ENCODE peak calls at places on chromosomes 5 and 9, in nine cellular contexts. P is testis, R is tibial artery, Q is fibroblast of lung, B is PC-9, L is upper lobe of right lung, N is small intestine, S is transverse colon, K is brain microvascular endothelial cell. I is an unnamed sample.

GRCh38 chr9:137445930-137446431 is 4.8 kb upstream of the ENTPD8 start:
- DNase-seq in P (no peak), R (no peak), Q (no peak), B (no peak), L (no peak), N (no peak), S (no peak), K (no peak), I (no peak)

GRCh38 chr5:150159741-150160179 is 4.1 kb upstream of the PDGFRB start:
- DNase-seq in P (no peak), R (peak; percentile 88), Q (peak; percentile 61), B (no peak), L (no peak), N (no peak), S (no peak), K (peak; percentile 78), I (no peak)

GRCh38 chr9:89225587-89225986 is 47.0 kb upstream of the SHC3 start:
- DNase-seq in P (no peak), R (no peak), Q (peak; percentile 59), B (no peak), L (no peak), N (no peak), S (no peak), K (no peak), I (no peak)

GRCh38 chr5:138438724-138439536 is at the start of gene REEP2:
- DNase-seq in P (peak; percentile 54), R (peak; percentile 69), Q (peak; percentile 30), B (peak; percentile 36), L (peak; percentile 79), N (no peak), S (peak; percentile 25), K (no peak), I (peak; percentile 97)

GRCh38 chr9:112086627-112087026 is 88.5 kb downstream of the SUSD1 start:
- DNase-seq in P (no peak), R (no peak), Q (peak; percentile 44), B (no peak), L (no peak), N (no peak), S (no peak), K (no peak), I (no peak)

GRCh38 chr9:87545858-87546257 is 48.2 kb downstream of the DAPK1 start:
- DNase-seq in P (no peak), R (no peak), Q (peak; percentile 47), B (no peak), L (no peak), N (no peak), S (no peak), K (peak; percentile 67), I (no peak)

GRCh38 chr5:78526049-78526525 is 122.5 kb downstream of the LHFPL2 start:
- DNase-seq in P (no peak), R (no peak), Q (peak; percentile 63), B (no peak), L (no peak), N (no peak), S (no peak), K (peak; percentile 83), I (no peak)

GRCh38 chr5:306011-306805 is 15.3 kb upstream of the AHRR start:
- DNase-seq in P (peak; percentile 8), R (peak; percentile 44), Q (no peak), B (no peak), L (peak; percentile 46), N (no peak), S (no peak), K (no peak), I (peak; percentile 23)

GRCh38 chr9:137441289-137441934 is at the start of gene ENTPD8:
- DNase-seq in P (no peak), R (no peak), Q (no peak), B (peak; percentile 91), L (peak; percentile 83), N (peak; percentile 90), S (peak; percentile 89), K (no peak), I (peak; percentile 99)

GRCh38 chr5:123089971-123090640 is 1.1 kb downstream of the PRDM6 start:
- DNase-seq in P (no peak), R (no peak), Q (no peak), B (no peak), L (peak; percentile 74), N (no peak), S (no peak), K (no peak), I (peak; percentile 81)

GRCh38 chr9:36148652-36149051 is 12.1 kb downstream of the GLIPR2 start:
- DNase-seq in P (peak; percentile 95), R (peak; percentile 99), Q (peak; percentile 99), B (peak; percentile 88), L (peak; percentile 92), N (peak; percentile 58), S (peak; percentile 95), K (peak; percentile 99), I (no peak)

GRCh38 chr9:7246917-7247538 is 489.3 kb downstream of the KDM4C start:
- DNase-seq in P (no peak), R (no peak), Q (peak; percentile 8), B (no peak), L (no peak), N (no peak), S (no peak), K (no peak), I (no peak)

GRCh38 chr5:159051431-159052281 is 48.1 kb downstream of the EBF1 start:
- DNase-seq in P (peak; percentile 50), R (peak; percentile 84), Q (peak; percentile 36), B (no peak), L (peak; percentile 67), N (no peak), S (peak; percentile 35), K (peak; percentile 40), I (peak; percentile 73)

GRCh38 chr9:99925542-99925941 is 19.1 kb downstream of the STX17 start:
- DNase-seq in P (no peak), R (no peak), Q (no peak), B (no peak), L (no peak), N (no peak), S (no peak), K (no peak), I (no peak)

GRCh38 chr5:14036947-14037346 is 92.5 kb upstream of the DNAH5 start:
- DNase-seq in P (no peak), R (no peak), Q (no peak), B (no peak), L (no peak), N (no peak), S (no peak), K (no peak), I (no peak)

GRCh38 chr9:137160716-137161557 is 8.9 kb downstream of the LRRC26 start:
- DNase-seq in P (no peak), R (no peak), Q (no peak), B (no peak), L (no peak), N (no peak), S (no peak), K (no peak), I (no peak)

GRCh38 chr5:138459311-138459710 is 6.0 kb upstream of the EGR1 start:
- DNase-seq in P (no peak), R (no peak), Q (no peak), B (no peak), L (peak; percentile 68), N (peak; percentile 59), S (peak; percentile 69), K (no peak), I (no peak)

GRCh38 chr5:59171131-59171530 is 588.3 kb downstream of the RAB3C start:
- DNase-seq in P (no peak), R (no peak), Q (no peak), B (no peak), L (no peak), N (no peak), S (no peak), K (no peak), I (no peak)

GRCh38 chr5:41519801-41520200 is 9.4 kb upstream of the PLCXD3 start:
- DNase-seq in P (no peak), R (no peak), Q (peak; percentile 7), B (no peak), L (no peak), N (no peak), S (no peak), K (no peak), I (no peak)

GRCh38 chr5:35009657-35010056 is 38.1 kb downstream of the AGXT2 start:
- DNase-seq in P (no peak), R (no peak), Q (no peak), B (no peak), L (no peak), N (no peak), S (no peak), K (no peak), I (no peak)

GRCh38 chr5:95969646-95970358 is 8.2 kb upstream of the ELL2 start:
- DNase-seq in P (no peak), R (no peak), Q (peak; percentile 84), B (no peak), L (no peak), N (no peak), S (no peak), K (no peak), I (no peak)
- H3K4me3 ChIP-seq in P (no peak overlapping the region), R (no peak overlapping the region), Q (no peak overlapping the region), B (no peak overlapping the region), L (no peak overlapping the region), N (no peak overlapping the region), S (no peak overlapping the region), K (no peak overlapping the region), I (no peak overlapping the region)

GRCh38 chr9:132116583-132116982 is 36.9 kb upstream of the MED27 start:
- DNase-seq in P (no peak), R (no peak), Q (no peak), B (no peak), L (no peak), N (no peak), S (no peak), K (no peak), I (no peak)
- H3K27me3 ChIP-seq in P (no peaks in the 10 kb centered on the region), R (peaks cover 36% of the 10 kb centered on the region), Q (peaks cover 4% of the 10 kb centered on the region), B (peaks cover 95% of the 10 kb centered on the region), L (peaks cover 14% of the 10 kb centered on the region), N (peaks cover 2% of the 10 kb centered on the region), S (peaks cover 33% of the 10 kb centered on the region), K (peaks cover 3% of the 10 kb centered on the region), I (no peaks in the 10 kb centered on the region)

DNA sequence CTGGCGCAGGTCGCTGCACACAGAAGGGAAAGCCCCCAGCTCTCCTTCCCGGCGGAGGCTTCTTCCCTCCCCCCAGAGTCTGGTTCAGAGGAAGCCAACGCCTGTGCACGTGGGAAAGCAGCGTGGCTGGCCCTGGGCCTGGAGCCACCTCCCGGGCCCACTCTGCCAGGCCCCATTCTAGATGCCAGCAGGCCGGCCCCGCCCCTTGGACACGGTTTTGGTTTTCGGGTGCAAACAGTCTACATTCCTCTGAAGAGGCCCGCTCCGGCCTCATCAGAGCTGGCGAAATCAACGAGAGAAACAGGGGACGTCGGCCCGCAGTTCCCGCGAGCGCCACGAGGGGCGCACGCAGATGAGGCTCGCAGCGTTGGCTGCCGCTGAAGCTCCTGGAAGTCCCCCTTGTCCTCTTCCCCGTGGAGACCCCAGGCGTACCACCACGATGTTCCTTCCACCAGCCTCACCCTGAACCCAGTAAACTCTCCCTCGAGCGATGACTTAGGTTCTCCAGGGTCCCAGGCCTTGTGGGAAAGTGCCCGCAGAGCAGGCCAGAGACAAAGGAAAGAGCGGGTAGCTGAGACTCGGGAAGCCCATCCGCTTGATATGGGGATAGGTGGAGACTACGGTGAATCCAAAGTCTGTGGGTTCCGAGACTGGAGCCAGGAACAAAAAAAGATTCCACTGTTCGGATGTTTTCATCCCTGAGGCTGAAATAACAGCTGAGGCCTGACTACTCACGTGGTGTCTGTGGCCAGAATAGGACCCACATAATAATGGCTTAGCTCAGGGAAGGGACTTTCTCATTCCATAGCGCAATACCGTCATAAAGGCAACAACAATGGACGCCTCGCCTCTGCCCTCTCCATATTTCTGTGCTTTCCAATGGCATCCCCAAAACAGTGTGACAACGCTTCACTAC is 64.2 kb downstream of the KLF4 start:
- DNase-seq in P (peak; percentile 88), R (peak; percentile 96), Q (peak; percentile 69), B (peak; percentile 75), L (peak; percentile 93), N (peak; percentile 37), S (peak; percentile 68), K (peak; percentile 43), I (peak; percentile 82)
- H3K4me3 ChIP-seq in P (peak overlapping the region; percentile 20), R (peak overlapping the region; percentile 29), Q (no peak overlapping the region), B (no peak overlapping the region), L (peak overlapping the region; percentile 14), N (peak overlapping the region; percentile 24), S (peak overlapping the region; percentile 39), K (peak overlapping the region; percentile 37), I (no peak overlapping the region)

GRCh38 chr9:41229408-41230401 is 40.6 kb upstream of the ZNG1F start:
- DNase-seq in P (no peak), R (no peak), Q (peak; percentile 28), B (no peak), L (peak; percentile 64), N (no peak), S (no peak), K (no peak), I (peak; percentile 5)
- H3K27me3 ChIP-seq in P (no peaks in the 10 kb centered on the region), R (no peaks in the 10 kb centered on the region), Q (no peaks in the 10 kb centered on the region), B (no peaks in the 10 kb centered on the region), L (no peaks in the 10 kb centered on the region), N (no peaks in the 10 kb centered on the region), S (no peaks in the 10 kb centered on the region), K (no peaks in the 10 kb centered on the region), I (peaks cover 15% of the 10 kb centered on the region)

I was measured in H7.